ENCODE peak calls at places on chromosome 10, in eight cellular contexts. Z is A549, E is endothelial cell of umbilical vein, I is sigmoid colon, H is GM12891, G is GM12892, R is HCT116, X is breast epithelium. L is an unnamed sample.

GRCh38 chr10:132368881-132369635 is 27.9 kb upstream of the PWWP2B start:
- DNase-seq in H (no peak), E (no peak), R (no peak), Z (no peak), I (peak; percentile 33), G (no peak), X (no peak), L (no peak)

GRCh38 chr10:102744374-102745051 is 765 bp downstream of the WBP1L start:
- DNase-seq in X (no peak), Z (no peak), E (peak; percentile 58), H (no peak), G (no peak), R (no peak), I (peak; percentile 80), L (no peak)

GRCh38 chr10:105974803-105975456 is 1189.6 kb downstream of the SORCS1 start:
- DNase-seq in E (no peak), Z (no peak), I (peak; percentile 64), X (no peak), R (no peak), H (no peak), G (no peak), L (peak; percentile 5)

GRCh38 chr10:100866010-100866409 is 46.8 kb upstream of the SLF2 start:
- DNase-seq in E (no peak), G (no peak), Z (no peak), R (no peak), X (no peak), I (no peak), H (no peak), L (no peak)

GRCh38 chr10:106980711-106981460 is 183.6 kb downstream of the SORCS1 start:
- DNase-seq in R (no peak), X (no peak), E (no peak), H (no peak), G (no peak), I (no peak), Z (no peak), L (no peak)

GRCh38 chr10:124152139-124152780 is 58.9 kb upstream of the CHST15 start:
- DNase-seq in H (no peak), Z (peak; percentile 94), R (peak; percentile 87), G (no peak), X (peak; percentile 26), E (no peak), I (peak; percentile 90), L (peak; percentile 81)

GRCh38 chr10:9239298-9239697 is 1184.8 kb downstream of the GATA3 start:
- DNase-seq in X (no peak), Z (no peak), H (no peak), I (no peak), G (no peak), E (peak; percentile 59), R (no peak), L (no peak)

GRCh38 chr10:34576789-34577188 is 238.3 kb downstream of the PARD3 start:
- DNase-seq in X (no peak), R (no peak), G (no peak), E (no peak), I (no peak), Z (no peak), H (no peak), L (no peak)

GRCh38 chr10:73768881-73769280 is 13.0 kb upstream of the CHCHD1 start:
- DNase-seq in H (no peak), I (peak; percentile 50), X (no peak), Z (no peak), G (no peak), R (no peak), E (no peak), L (no peak)

GRCh38 chr10:110041479-110041829 is 33.7 kb downstream of the ADD3 start:
- DNase-seq in E (no peak), Z (no peak), R (no peak), I (no peak), X (no peak), H (no peak), G (no peak), L (no peak)

GRCh38 chr10:44330431-44330830 is 54.5 kb downstream of the CXCL12 start:
- DNase-seq in E (no peak), I (no peak), Z (no peak), G (no peak), X (no peak), H (no peak), R (no peak), L (no peak)

GRCh38 chr10:76333801-76334200 is 902.4 kb downstream of the LRMDA start:
- DNase-seq in G (no peak), X (no peak), I (no peak), E (no peak), Z (no peak), R (no peak), H (no peak), L (no peak)

GRCh38 chr10:118851062-118852035 is 96.6 kb upstream of the CACUL1 start:
- DNase-seq in X (no peak), R (no peak), G (no peak), Z (no peak), E (no peak), I (no peak), H (no peak), L (no peak)

GRCh38 chr10:60883187-60883586 is 60.8 kb downstream of the RHOBTB1 start:
- DNase-seq in E (peak; percentile 61), I (no peak), X (no peak), Z (peak; percentile 21), R (peak; percentile 8), H (peak; percentile 3), G (no peak), L (peak; percentile 12)

GRCh38 chr10:13400196-13400965 is 52.3 kb upstream of the SEPHS1 start:
- DNase-seq in E (no peak), X (no peak), G (no peak), H (no peak), Z (no peak), I (no peak), R (no peak), L (no peak)

GRCh38 chr10:95273393-95274312 is 17.1 kb downstream of the PDLIM1 start:
- DNase-seq in H (no peak), I (peak; percentile 89), E (peak; percentile 89), X (peak; percentile 72), Z (peak; percentile 76), G (no peak), R (no peak), L (peak; percentile 69)

GRCh38 chr10:17454181-17454800 is at the start of gene ST8SIA6:
- DNase-seq in R (no peak), I (no peak), G (peak; percentile 39), Z (peak; percentile 58), E (peak; percentile 66), X (no peak), H (peak; percentile 65), L (peak; percentile 67)

GRCh38 chr10:133141963-133142350 is 18.1 kb upstream of the KNDC1 start:
- DNase-seq in E (no peak), H (no peak), R (no peak), X (no peak), G (no peak), I (peak; percentile 47), Z (no peak), L (no peak)

GRCh38 chr10:70145166-70145665 is 1.3 kb downstream of the TYSND1 start:
- DNase-seq in X (no peak), R (no peak), G (no peak), Z (peak; percentile 28), I (peak; percentile 78), H (no peak), E (no peak), L (no peak)

GRCh38 chr10:122462533-122463465 is 1.4 kb downstream of the HTRA1 start:
- DNase-seq in E (peak; percentile 58), X (peak; percentile 45), G (no peak), R (no peak), H (no peak), Z (no peak), I (peak; percentile 88), L (no peak)

DNA sequence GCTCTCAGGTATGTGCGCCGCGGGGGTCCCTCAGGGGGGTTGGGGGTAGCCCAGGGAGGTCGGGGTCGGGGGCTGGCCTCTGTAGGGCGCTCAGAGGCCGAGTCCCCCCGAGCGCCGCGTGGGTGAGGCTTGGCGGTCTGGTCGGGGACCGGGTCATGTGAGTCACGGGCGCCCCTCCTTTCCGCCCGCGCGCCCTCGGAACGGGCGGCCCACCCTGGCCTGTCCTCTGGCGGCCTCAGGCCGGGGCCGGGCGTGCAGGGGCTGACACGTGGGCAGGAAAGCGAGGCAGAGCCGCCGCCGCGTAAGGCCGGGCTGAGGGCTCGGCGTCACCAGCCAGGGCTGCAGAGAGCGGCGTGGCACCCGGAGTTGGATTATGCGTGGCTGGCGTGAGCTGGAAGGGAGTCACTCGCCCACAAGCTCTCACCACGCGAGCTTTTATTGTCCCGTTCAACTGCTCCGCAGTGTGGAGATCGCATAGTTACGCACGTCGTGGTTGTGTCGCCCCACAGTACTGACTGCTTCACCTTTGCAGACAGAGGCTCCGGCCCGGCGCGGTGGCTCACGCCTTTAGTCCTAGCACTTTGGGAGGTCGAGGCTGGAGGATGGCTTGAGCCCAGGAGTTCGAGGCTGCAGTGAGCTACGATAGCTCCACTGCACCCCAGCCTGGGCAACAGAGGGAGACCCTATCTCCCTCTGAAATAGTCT is 387 bp downstream of the SHLD2 start:
- DNase-seq in Z (peak; percentile 55), H (peak; percentile 46), I (peak; percentile 90), X (peak; percentile 71), E (peak; percentile 85), G (peak; percentile 57), R (peak; percentile 35), L (peak; percentile 82)
- TF ChIP-seq POLR2A in Z (peak; percentile 71), H (peak; percentile 89), I (no peak), X (no peak), E (peak; percentile 70), G (peak; percentile 87), R (peak; percentile 44), L (peak; percentile 83)

GRCh38 chr10:103789771-103790201 is 65.6 kb downstream of the SH3PXD2A start:
- DNase-seq in H (no peak), G (no peak), I (no peak), E (no peak), R (no peak), Z (no peak), X (peak; percentile 85), L (no peak)
- TF ChIP-seq POLR2A in H (no peak), G (no peak), I (peak; percentile 43), E (no peak), R (no peak), Z (no peak), X (no peak), L (no peak)

DNA sequence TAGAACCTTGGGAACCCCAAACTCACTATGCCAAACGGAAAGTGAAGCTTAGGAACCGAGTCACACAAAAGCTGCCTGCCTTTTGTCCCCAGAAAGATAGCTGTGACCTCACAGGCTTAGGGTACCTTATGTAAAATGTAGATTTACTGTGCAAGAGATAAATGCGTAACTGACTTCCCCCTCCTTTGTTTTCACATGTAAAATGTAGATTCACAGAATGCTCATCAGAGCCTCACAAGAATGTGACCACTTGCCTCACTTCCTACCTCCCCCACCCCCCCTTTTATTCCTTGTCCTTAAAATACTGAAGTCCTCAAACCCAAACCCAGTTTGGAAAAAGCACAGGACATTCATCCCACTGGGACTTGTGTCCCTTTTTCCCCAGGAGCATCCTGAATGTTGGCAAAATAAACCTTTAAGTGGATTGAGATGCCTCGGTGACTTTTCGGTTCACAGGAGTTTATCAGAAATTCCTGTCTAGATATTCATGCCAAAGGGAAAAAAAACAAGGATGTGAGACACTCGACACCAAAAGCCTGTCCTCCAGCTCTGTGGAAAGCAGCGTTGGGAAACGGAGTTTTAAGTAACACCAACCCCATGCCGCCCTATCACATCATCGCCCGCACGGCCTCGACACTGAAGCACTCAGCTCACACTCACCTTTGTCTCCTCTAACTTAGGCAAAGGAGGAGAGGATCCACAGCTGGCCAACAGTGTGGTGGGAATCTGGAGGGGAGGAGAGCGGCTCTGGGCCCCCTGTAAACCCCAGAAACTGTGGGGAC is 45.9 kb downstream of the SVIL start:
- DNase-seq in H (no peak), I (no peak), G (no peak), Z (no peak), X (no peak), E (peak; percentile 34), R (no peak), L (no peak)
- TF ChIP-seq POLR2A in H (no peak), I (no peak), G (no peak), Z (no peak), X (no peak), E (no peak), R (no peak), L (no peak)

GRCh38 chr10:11823122-11823988 is at the start of gene PROSER2:
- DNase-seq in I (no peak), G (peak; percentile 53), H (peak; percentile 66), R (peak; percentile 27), X (peak; percentile 30), E (peak; percentile 70), Z (peak; percentile 67), L (peak; percentile 71)
- TF ChIP-seq POLR2A in I (no peak), G (no peak), H (no peak), R (peak; percentile 75), X (no peak), E (peak; percentile 81), Z (peak; percentile 80), L (peak; percentile 62)

L was measured in H54.